ENCODE peak calls at places on chromosomes 12 and 14, in eight cellular contexts. M, R, X, B, U, G, S and Q are unnamed samples.

GRCh38 chr12:124394462-124395128 is 99.7 kb downstream of the RFLNA start:
- DNase-seq in M (peak; percentile 69), R (no peak), X (no peak), B (no peak), U (no peak), G (no peak), S (no peak), Q (no peak)

GRCh38 chr12:19546027-19546426 is 106.7 kb downstream of the AEBP2 start:
- DNase-seq in M (no peak), R (no peak), X (no peak), B (no peak), U (no peak), G (peak; percentile 82), S (peak; percentile 81), Q (no peak)

GRCh38 chr12:34402899-34403705 is 380.8 kb downstream of the ALG10 start:
- DNase-seq in M (peak; percentile 59), R (peak; percentile 3), X (peak; percentile 16), B (no peak), U (no peak), G (peak; percentile 56), S (no peak), Q (peak; percentile 13)

GRCh38 chr12:90510948-90511347 is 444.0 kb downstream of the CCER1 start:
- DNase-seq in M (no peak), R (no peak), X (no peak), B (no peak), U (no peak), G (no peak), S (no peak), Q (no peak)

GRCh38 chr12:95942106-95942531 is 295 bp downstream of the CCDC38 start:
- DNase-seq in M (no peak), R (no peak), X (no peak), B (no peak), U (peak; percentile 27), G (no peak), S (no peak), Q (no peak)

GRCh38 chr14:72182773-72183432 is 250.7 kb downstream of the RGS6 start:
- DNase-seq in M (no peak), R (no peak), X (no peak), B (no peak), U (no peak), G (no peak), S (no peak), Q (no peak)

GRCh38 chr12:75759842-75760260 is 248.4 kb upstream of the KRR1 start:
- DNase-seq in M (no peak), R (no peak), X (no peak), B (no peak), U (no peak), G (no peak), S (no peak), Q (no peak)

GRCh38 chr12:57614178-57614947 is 3.1 kb downstream of the ARHGEF25 start:
- DNase-seq in M (peak; percentile 38), R (no peak), X (no peak), B (peak; percentile 33), U (peak; percentile 51), G (peak; percentile 77), S (no peak), Q (no peak)

GRCh38 chr12:48163150-48163747 is 5.9 kb upstream of the ASB8 start:
- DNase-seq in M (no peak), R (no peak), X (no peak), B (no peak), U (no peak), G (no peak), S (no peak), Q (no peak)

GRCh38 chr12:114006482-114007425 is 40.6 kb upstream of the RBM19 start:
- DNase-seq in M (no peak), R (no peak), X (no peak), B (no peak), U (no peak), G (no peak), S (no peak), Q (no peak)

GRCh38 chr14:52348279-52348678 is 34.2 kb downstream of the PTGER2 start:
- DNase-seq in M (no peak), R (no peak), X (no peak), B (no peak), U (no peak), G (no peak), S (no peak), Q (no peak)

GRCh38 chr14:94056579-94057308 is 24.3 kb downstream of the DDX24 start:
- DNase-seq in M (no peak), R (no peak), X (no peak), B (peak; percentile 37), U (no peak), G (no peak), S (no peak), Q (no peak)

GRCh38 chr14:86243158-86243557 is 713.2 kb downstream of the FLRT2 start:
- DNase-seq in M (no peak), R (no peak), X (no peak), B (no peak), U (no peak), G (no peak), S (no peak), Q (no peak)

GRCh38 chr12:76277480-76277879 is 70.7 kb downstream of the BBS10 start:
- DNase-seq in M (no peak), R (no peak), X (no peak), B (no peak), U (no peak), G (no peak), S (no peak), Q (no peak)

GRCh38 chr12:24044973-24045703 is 95.7 kb upstream of the SOX5 start:
- DNase-seq in M (no peak), R (peak; percentile 17), X (no peak), B (no peak), U (no peak), G (no peak), S (no peak), Q (no peak)

GRCh38 chr14:31990959-31991541 is 86.1 kb upstream of the ARHGAP5 start:
- DNase-seq in M (no peak), R (no peak), X (no peak), B (no peak), U (no peak), G (no peak), S (no peak), Q (no peak)

GRCh38 chr12:63132201-63132600 is 18.8 kb downstream of the AVPR1A start:
- DNase-seq in M (no peak), R (no peak), X (no peak), B (no peak), U (no peak), G (no peak), S (no peak), Q (no peak)

GRCh38 chr14:105124837-105125222 is 43.7 kb downstream of the JAG2 start:
- DNase-seq in M (no peak), R (no peak), X (no peak), B (no peak), U (no peak), G (peak; percentile 25), S (no peak), Q (no peak)

DNA sequence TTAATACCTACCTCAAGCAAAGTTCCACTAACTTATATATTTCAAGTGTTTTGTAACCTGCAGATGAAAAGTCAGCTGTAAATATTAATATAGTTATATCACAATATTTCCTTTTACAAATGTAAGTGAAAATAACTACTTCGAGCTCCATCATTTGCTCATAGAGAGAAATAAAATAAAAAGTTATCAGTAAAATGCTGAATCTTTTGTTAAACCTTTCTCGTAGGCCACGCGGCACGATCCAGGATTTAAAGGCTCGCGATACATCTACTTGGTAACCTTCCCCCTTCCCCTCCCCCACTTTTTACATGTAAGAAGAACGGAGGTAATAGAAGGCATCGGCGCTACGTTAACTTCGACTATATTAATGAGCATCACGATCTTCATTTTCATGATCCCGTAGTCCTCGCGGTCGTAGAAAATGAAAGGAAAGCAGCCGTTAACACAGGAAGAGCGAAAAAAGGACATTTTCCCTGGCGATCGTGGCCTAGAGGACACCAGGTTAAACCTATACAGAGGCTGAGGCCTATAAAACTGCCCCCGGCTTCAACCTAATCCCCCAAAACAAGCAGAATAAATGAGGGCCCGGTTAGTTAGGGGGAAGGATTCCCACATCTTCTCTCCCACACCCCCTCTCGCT is 510 bp downstream of the HNRNPC start:
- DNase-seq in M (no peak), R (peak; percentile 34), X (peak; percentile 30), B (no peak), U (no peak), G (no peak), S (peak; percentile 61), Q (peak; percentile 32)
- TF ChIP-seq EP300 in M (no peak), R (no peak), X (no peak), B (no peak), U (no peak), G (no peak), S (no peak), Q (no peak)

GRCh38 chr12:53993397-53994267 is 6.3 kb upstream of the HOXC9 start:
- DNase-seq in M (no peak), R (no peak), X (no peak), B (no peak), U (no peak), G (no peak), S (no peak), Q (no peak)

GRCh38 chr12:53994268-53994690 is 5.7 kb upstream of the HOXC9 start:
- DNase-seq in M (peak; percentile 88), R (no peak), X (no peak), B (no peak), U (no peak), G (no peak), S (no peak), Q (no peak)

GRCh38 chr12:53990311-53991076 is 5.5 kb downstream of the HOXC10 start:
- DNase-seq in M (no peak), R (no peak), X (no peak), B (no peak), U (no peak), G (no peak), S (no peak), Q (peak; percentile 34)

GRCh38 chr12:53991077-53991460 is 6.1 kb downstream of the HOXC10 start:
- DNase-seq in M (no peak), R (no peak), X (no peak), B (no peak), U (no peak), G (no peak), S (no peak), Q (no peak)

GRCh38 chr12:53992377-53992776 is 7.4 kb downstream of the HOXC10 start:
- DNase-seq in M (no peak), R (no peak), X (no peak), B (no peak), U (no peak), G (no peak), S (no peak), Q (no peak)
- H3K4me3 ChIP-seq in M (no peak overlapping the region), R (no peak overlapping the region), X (no peak overlapping the region), B (no peak overlapping the region), U (no peak overlapping the region), G (no peak overlapping the region), S (no peak overlapping the region), Q (no peak overlapping the region)

DNA sequence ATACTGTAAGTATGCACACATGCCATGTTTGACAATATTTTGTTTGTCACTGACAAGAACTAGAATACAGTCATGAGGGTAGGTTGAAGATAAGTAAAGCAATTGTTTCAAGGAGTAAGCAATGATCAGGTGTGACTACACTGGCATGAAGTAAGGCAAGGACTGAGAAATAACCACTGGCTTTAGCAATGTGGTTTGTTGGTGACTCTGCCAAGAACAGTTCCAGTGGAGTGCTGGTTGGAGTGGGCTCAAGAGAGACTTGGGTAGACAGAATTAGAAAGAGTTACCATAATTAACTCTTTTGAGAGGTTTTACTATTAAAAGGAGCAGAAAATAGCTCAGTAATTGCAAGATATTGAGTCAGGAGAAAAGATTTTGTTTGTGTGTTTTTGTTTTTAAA is 129.6 kb downstream of the GTF2A1 start:
- DNase-seq in M (no peak), R (no peak), X (no peak), B (no peak), U (no peak), G (no peak), S (no peak), Q (no peak)
- TF ChIP-seq EP300 in M (no peak), R (no peak), X (no peak), B (no peak), U (no peak), G (no peak), S (no peak), Q (no peak)

GRCh38 chr12:43742106-43742505 is 16.5 kb downstream of the PUS7L start:
- DNase-seq in M (no peak), R (no peak), X (no peak), B (no peak), U (no peak), G (no peak), S (no peak), Q (no peak)
- H3K4me3 ChIP-seq in M (no peak overlapping the region), R (no peak overlapping the region), X (no peak overlapping the region), B (no peak overlapping the region), U (no peak overlapping the region), G (no peak overlapping the region), S (no peak overlapping the region), Q (no peak overlapping the region)